ENCODE peak calls at places on chromosome 7, in nine cellular contexts. S is GM13976, A is H9, D is spleen, V is breast epithelium, G is SK-N-SH, O is stomach, Z is ascending aorta, I is PC-3. J is an unnamed sample.

GRCh38 chr7:132298782-132299181 is 277.5 kb downstream of the PLXNA4 start:
- DNase-seq in S (no peak), A (no peak), D (no peak), V (no peak), G (no peak), O (no peak), Z (no peak), I (peak; percentile 55), J (no peak)

GRCh38 chr7:93949468-93949867 is 27.9 kb downstream of the GNG11 start:
- DNase-seq in S (no peak), A (no peak), D (no peak), V (no peak), G (peak; percentile 28), O (no peak), Z (no peak), I (peak; percentile 35), J (no peak)

GRCh38 chr7:4670791-4671190 is 11.3 kb upstream of the FOXK1 start:
- DNase-seq in S (no peak), A (no peak), D (no peak), V (no peak), G (no peak), O (no peak), Z (no peak), I (no peak), J (no peak)

GRCh38 chr7:40721344-40721949 is 586.6 kb downstream of the SUGCT start:
- DNase-seq in S (no peak), A (no peak), D (no peak), V (no peak), G (peak; percentile 48), O (no peak), Z (no peak), I (no peak), J (no peak)

GRCh38 chr7:95553939-95554338 is 42.4 kb downstream of the PDK4 start:
- DNase-seq in S (no peak), A (no peak), D (no peak), V (no peak), G (no peak), O (no peak), Z (no peak), I (no peak), J (no peak)

GRCh38 chr7:98917331-98917730 is 39.0 kb downstream of the TRRAP start:
- DNase-seq in S (no peak), A (no peak), D (no peak), V (no peak), G (no peak), O (no peak), Z (no peak), I (no peak), J (no peak)

GRCh38 chr7:17584822-17585221 is 286.4 kb downstream of the AHR start:
- DNase-seq in S (no peak), A (no peak), D (no peak), V (no peak), G (no peak), O (no peak), Z (no peak), I (peak; percentile 5), J (no peak)

GRCh38 chr7:108455833-108456677 is at the start of gene NRCAM:
- DNase-seq in S (peak; percentile 88), A (peak; percentile 94), D (peak; percentile 80), V (no peak), G (peak; percentile 99), O (peak; percentile 44), Z (no peak), I (no peak), J (peak; percentile 71)

GRCh38 chr7:102272075-102272916 is 14.4 kb upstream of the SH2B2 start:
- DNase-seq in S (peak; percentile 90), A (peak; percentile 83), D (peak; percentile 93), V (peak; percentile 70), G (peak; percentile 95), O (peak; percentile 82), Z (peak; percentile 83), I (peak; percentile 76), J (peak; percentile 88)

GRCh38 chr7:107151538-107151937 is 17.3 kb upstream of the HBP1 start:
- DNase-seq in S (no peak), A (no peak), D (no peak), V (no peak), G (no peak), O (no peak), Z (no peak), I (no peak), J (no peak)

GRCh38 chr7:130921391-130922180 is 187.6 kb upstream of the KLF14 start:
- DNase-seq in S (no peak), A (no peak), D (no peak), V (no peak), G (no peak), O (peak; percentile 64), Z (peak; percentile 92), I (no peak), J (no peak)

GRCh38 chr7:15891151-15891842 is 204.8 kb upstream of the MEOX2 start:
- DNase-seq in S (no peak), A (no peak), D (no peak), V (no peak), G (no peak), O (no peak), Z (no peak), I (peak; percentile 26), J (no peak)

GRCh38 chr7:15885678-15886077 is 199.2 kb upstream of the MEOX2 start:
- DNase-seq in S (no peak), A (no peak), D (no peak), V (no peak), G (no peak), O (no peak), Z (no peak), I (no peak), J (no peak)

GRCh38 chr7:15888090-15888489 is 201.6 kb upstream of the MEOX2 start:
- DNase-seq in S (no peak), A (no peak), D (no peak), V (no peak), G (no peak), O (no peak), Z (no peak), I (no peak), J (no peak)

GRCh38 chr7:15886626-15887025 is 200.1 kb upstream of the MEOX2 start:
- DNase-seq in S (no peak), A (no peak), D (no peak), V (no peak), G (no peak), O (no peak), Z (no peak), I (no peak), J (no peak)

DNA sequence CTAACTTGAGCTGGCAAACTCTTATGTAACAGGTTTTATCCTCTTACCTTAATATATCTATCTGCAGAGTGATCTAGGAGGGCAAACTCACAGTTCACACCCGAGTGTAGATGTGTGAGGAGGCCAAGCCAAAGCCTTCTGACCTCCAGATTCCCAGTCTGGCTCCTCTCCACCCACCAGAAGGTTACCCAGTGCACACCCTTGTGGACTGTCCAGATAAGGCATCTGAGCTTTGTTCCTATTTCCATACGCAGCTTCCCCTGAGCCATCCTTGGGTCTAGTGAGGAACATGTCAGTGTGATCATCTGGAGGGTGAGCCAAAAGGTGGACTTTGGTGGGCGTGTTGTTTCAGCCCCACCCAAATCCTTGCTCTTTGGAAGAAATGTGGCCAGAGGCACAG is 203.0 kb upstream of the MEOX2 start:
- DNase-seq in S (no peak), A (peak; percentile 30), D (no peak), V (no peak), G (peak; percentile 6), O (no peak), Z (no peak), I (peak; percentile 31), J (no peak)
- TF ChIP-seq CTCF in S (no peak), A (peak; percentile 33), D (no peak), V (peak; percentile 25), G (peak; percentile 44), O (no peak), Z (no peak), I (peak; percentile 43), J (peak; percentile 29)

GRCh38 chr7:31125171-31125570 is 73.1 kb downstream of the ADCYAP1R1 start:
- DNase-seq in S (no peak), A (no peak), D (no peak), V (no peak), G (no peak), O (no peak), Z (peak; percentile 57), I (no peak), J (no peak)

GRCh38 chr7:31133497-31133896 is 81.4 kb downstream of the ADCYAP1R1 start:
- DNase-seq in S (no peak), A (no peak), D (no peak), V (no peak), G (no peak), O (no peak), Z (no peak), I (no peak), J (no peak)

GRCh38 chr7:31123726-31124125 is 71.6 kb downstream of the ADCYAP1R1 start:
- DNase-seq in S (no peak), A (no peak), D (no peak), V (no peak), G (no peak), O (peak; percentile 50), Z (peak; percentile 31), I (no peak), J (no peak)

GRCh38 chr7:31126976-31127375 is 74.9 kb downstream of the ADCYAP1R1 start:
- DNase-seq in S (no peak), A (no peak), D (no peak), V (no peak), G (no peak), O (no peak), Z (no peak), I (peak; percentile 43), J (no peak)

GRCh38 chr7:31129067-31129466 is 77.0 kb downstream of the ADCYAP1R1 start:
- DNase-seq in S (no peak), A (no peak), D (no peak), V (no peak), G (no peak), O (no peak), Z (peak; percentile 18), I (peak; percentile 13), J (no peak)
- TF ChIP-seq CTCF in S (no peak), A (peak; percentile 46), D (no peak), V (no peak), G (no peak), O (no peak), Z (no peak), I (peak; percentile 48), J (no peak)

DNA sequence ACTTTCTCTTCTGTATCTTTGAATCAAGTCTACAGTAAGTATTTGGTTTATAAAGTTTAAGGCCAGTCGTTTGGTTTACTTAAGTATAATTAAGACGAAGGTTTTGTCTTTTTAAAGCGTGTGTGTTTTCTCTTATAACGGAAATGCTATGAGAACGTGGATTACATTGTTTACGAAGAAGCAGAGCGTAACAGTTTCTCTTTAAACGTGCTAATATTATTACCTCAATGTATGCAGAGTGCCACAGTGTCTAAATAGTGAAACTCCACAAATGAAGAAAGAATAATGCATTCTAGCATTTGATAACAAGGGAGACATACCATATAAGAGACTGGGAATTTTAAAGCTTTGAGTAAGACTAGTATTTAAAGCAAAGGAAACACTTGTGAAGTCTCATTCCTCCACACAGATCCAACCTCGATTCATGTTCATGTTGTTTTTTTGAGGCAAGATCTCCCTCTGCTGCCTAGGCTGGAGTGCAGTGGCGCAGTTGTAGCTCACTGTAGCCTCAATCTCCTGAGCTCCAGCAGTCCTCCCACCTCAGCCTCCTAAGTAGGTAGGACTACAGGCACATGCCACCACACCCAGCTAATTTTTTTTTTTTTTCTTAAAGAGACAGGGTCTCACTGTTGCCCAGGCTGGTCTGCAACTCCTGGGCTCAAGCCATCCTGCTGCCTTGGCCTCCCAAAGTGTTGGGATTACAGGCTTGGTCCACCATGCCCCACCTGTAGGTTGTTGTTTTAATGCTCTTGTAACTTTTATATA is 75.1 kb downstream of the ANKRD61 start:
- DNase-seq in S (peak; percentile 31), A (no peak), D (no peak), V (no peak), G (no peak), O (no peak), Z (no peak), I (peak; percentile 33), J (peak; percentile 57)
- TF ChIP-seq CTCF in S (peak; percentile 33), A (no peak), D (no peak), V (no peak), G (peak; percentile 45), O (no peak), Z (no peak), I (peak; percentile 33), J (peak; percentile 30)

GRCh38 chr7:149854611-149855367 is 16.6 kb downstream of the ZNF862 start:
- DNase-seq in S (no peak), A (peak; percentile 83), D (no peak), V (peak; percentile 76), G (peak; percentile 81), O (peak; percentile 90), Z (no peak), I (peak; percentile 17), J (peak; percentile 87)
- TF ChIP-seq CTCF in S (no peak), A (no peak), D (no peak), V (no peak), G (no peak), O (no peak), Z (no peak), I (no peak), J (no peak)